ENCODE peak calls at places on chromosomes 12 and 14, in six cellular contexts. A is left ventricle myocardium inferior, R is K562, L is prostate gland, D is hepatocyte, C is adipocyte. S is an unnamed sample.
A peak's percentile ranks its signal among the peaks of the same experiment; 100 is the strongest.

GRCh38 chr12:131188131-131189050 is 234.7 kb downstream of the ADGRD1 start:
- DNase-seq in A (no peak), C (no peak), L (no peak), R (no peak), D (no peak), S (no peak)

GRCh38 chr12:71636704-71637115 is 26.9 kb downstream of the ZFC3H1 start:
- DNase-seq in D (peak; percentile 87), R (peak; percentile 70), C (peak; percentile 87), L (peak; percentile 6), A (no peak), S (no peak)

GRCh38 chr14:94062344-94062904 is 18.6 kb downstream of the DDX24 start:
- DNase-seq in A (no peak), L (no peak), R (no peak), C (peak; percentile 36), D (no peak), S (no peak)

GRCh38 chr12:8154526-8154925 is 2.3 kb upstream of the ZNF705A start:
- DNase-seq in D (no peak), L (no peak), C (no peak), A (no peak), R (no peak), S (no peak)

GRCh38 chr12:93702707-93703305 is 25.6 kb downstream of the CRADD start:
- DNase-seq in D (no peak), L (no peak), A (no peak), R (no peak), C (no peak), S (no peak)

GRCh38 chr12:31203261-31203660 is 122.7 kb downstream of the SINHCAF start:
- DNase-seq in R (no peak), C (no peak), A (no peak), D (no peak), L (no peak), S (no peak)

GRCh38 chr14:102362084-102362483 is 606 bp downstream of the CINP start:
- DNase-seq in R (peak; percentile 6), D (peak; percentile 12), A (no peak), L (no peak), C (peak; percentile 47), S (no peak)

GRCh38 chr12:44053550-44054243 is 217.8 kb downstream of the TMEM117 start:
- DNase-seq in C (peak; percentile 64), D (no peak), L (no peak), R (no peak), A (no peak), S (no peak)

GRCh38 chr14:93994919-93995682 is 2.0 kb upstream of the CCDC197 start:
- DNase-seq in R (no peak), A (peak; percentile 40), D (no peak), C (peak; percentile 70), L (no peak), S (peak; percentile 34)

GRCh38 chr14:21894003-21894897 is 220.6 kb upstream of the OR4E1 start:
- DNase-seq in C (no peak), L (no peak), D (peak; percentile 12), R (peak; percentile 13), A (no peak), S (no peak)

GRCh38 chr12:14260011-14260993 is 105.2 kb upstream of the ATF7IP start:
- DNase-seq in D (peak; percentile 86), A (peak; percentile 91), R (peak; percentile 84), C (peak; percentile 83), L (peak; percentile 73), S (peak; percentile 93)

GRCh38 chr14:91892918-91893527 is 25.7 kb upstream of the TC2N start:
- DNase-seq in C (no peak), D (no peak), R (peak; percentile 45), L (no peak), A (no peak), S (no peak)

GRCh38 chr12:87336814-87337336 is 692.3 kb downstream of the C12orf50 start:
- DNase-seq in D (no peak), A (no peak), C (peak; percentile 32), L (no peak), R (no peak), S (no peak)

GRCh38 chr14:50559990-50560928 is at the start of gene ATL1:
- DNase-seq in C (peak; percentile 80), A (peak; percentile 75), L (peak; percentile 67), D (peak; percentile 80), R (peak; percentile 41), S (peak; percentile 73)

GRCh38 chr12:19239616-19240234 is 110.2 kb downstream of the PLEKHA5 start:
- DNase-seq in R (no peak), A (no peak), L (no peak), D (no peak), C (peak; percentile 65), S (no peak)

GRCh38 chr12:14567311-14568195 is at the start of gene PLBD1:
- DNase-seq in L (peak; percentile 37), C (peak; percentile 30), R (peak; percentile 74), D (peak; percentile 67), A (peak; percentile 81), S (peak; percentile 82)

GRCh38 chr12:51055060-51055459 is 6.9 kb downstream of the LETMD1 start:
- DNase-seq in D (no peak), C (no peak), L (no peak), A (no peak), R (no peak), S (no peak)
- H3K36me3 ChIP-seq in D (no peaks in the 10 kb centered on the region), C (peaks cover 76% of the 10 kb centered on the region), L (peaks cover 10% of the 10 kb centered on the region), A (peaks cover 93% of the 10 kb centered on the region), R (peaks cover 84% of the 10 kb centered on the region), S (peaks cover 34% of the 10 kb centered on the region)

DNA sequence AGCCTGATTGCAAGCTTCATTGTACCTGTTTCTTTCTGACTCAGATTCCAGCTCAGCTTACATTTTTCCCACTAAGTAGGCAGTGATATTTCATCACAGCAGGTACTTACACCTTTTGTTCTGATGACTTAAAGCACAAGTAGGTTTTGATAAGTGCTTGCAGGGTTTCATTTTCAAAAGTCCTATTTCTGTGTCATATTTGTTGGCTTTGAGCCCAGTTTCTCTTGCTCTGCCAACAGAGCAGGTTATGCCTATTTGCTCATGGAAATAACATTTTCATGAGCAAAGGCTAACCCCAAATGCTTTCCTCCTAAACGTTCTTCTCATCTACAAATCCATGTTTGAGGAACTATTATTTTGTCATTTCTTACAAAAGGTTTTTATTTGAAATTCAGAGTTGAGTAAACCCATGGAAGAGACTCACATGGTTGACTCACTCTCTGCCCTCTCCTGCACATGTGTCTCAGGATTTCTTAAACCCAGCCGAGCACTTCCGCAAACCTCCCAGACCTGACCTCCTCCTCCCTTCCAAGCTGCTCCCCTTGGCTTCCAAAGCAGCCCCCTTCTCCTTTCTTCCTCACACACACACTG is 12.3 kb upstream of the LTA4H start:
- DNase-seq in A (no peak), R (peak; percentile 26), C (peak; percentile 69), D (peak; percentile 57), L (no peak), S (peak; percentile 69)
- H3K36me3 ChIP-seq in A (no peaks in the 10 kb centered on the region), R (no peaks in the 10 kb centered on the region), C (no peaks in the 10 kb centered on the region), D (no peaks in the 10 kb centered on the region), L (no peaks in the 10 kb centered on the region), S (no peaks in the 10 kb centered on the region)

GRCh38 chr12:109192358-109192757 is 76.0 kb downstream of the ACACB start:
- DNase-seq in D (no peak), A (no peak), C (peak; percentile 74), L (no peak), R (no peak), S (no peak)

GRCh38 chr12:109188108-109188712 is 71.8 kb downstream of the ACACB start:
- DNase-seq in L (no peak), R (no peak), C (no peak), D (no peak), A (no peak), S (no peak)

GRCh38 chr12:109191621-109192250 is 75.3 kb downstream of the ACACB start:
- DNase-seq in A (no peak), L (no peak), D (no peak), R (no peak), C (no peak), S (no peak)

GRCh38 chr12:109186993-109187653 is 70.7 kb downstream of the ACACB start:
- DNase-seq in R (no peak), D (no peak), A (no peak), L (no peak), C (no peak), S (no peak)

GRCh38 chr12:109189291-109189690 is 72.9 kb downstream of the ACACB start:
- DNase-seq in R (no peak), D (no peak), L (no peak), A (no peak), C (no peak), S (no peak)
- H3K36me3 ChIP-seq in R (no peaks in the 10 kb centered on the region), D (no peaks in the 10 kb centered on the region), L (peaks cover 6% of the 10 kb centered on the region), A (peaks cover 99% of the 10 kb centered on the region), C (peaks cover 98% of the 10 kb centered on the region), S (peaks cover 38% of the 10 kb centered on the region)

GRCh38 chr12:2551514-2551913 is 243.3 kb upstream of the FKBP4 start:
- DNase-seq in A (no peak), D (no peak), L (no peak), C (no peak), R (no peak), S (no peak)
- H3K36me3 ChIP-seq in A (peaks cover 41% of the 10 kb centered on the region), D (no peaks in the 10 kb centered on the region), L (no peaks in the 10 kb centered on the region), C (peaks cover 45% of the 10 kb centered on the region), R (no peaks in the 10 kb centered on the region), S (no peaks in the 10 kb centered on the region)

DNA sequence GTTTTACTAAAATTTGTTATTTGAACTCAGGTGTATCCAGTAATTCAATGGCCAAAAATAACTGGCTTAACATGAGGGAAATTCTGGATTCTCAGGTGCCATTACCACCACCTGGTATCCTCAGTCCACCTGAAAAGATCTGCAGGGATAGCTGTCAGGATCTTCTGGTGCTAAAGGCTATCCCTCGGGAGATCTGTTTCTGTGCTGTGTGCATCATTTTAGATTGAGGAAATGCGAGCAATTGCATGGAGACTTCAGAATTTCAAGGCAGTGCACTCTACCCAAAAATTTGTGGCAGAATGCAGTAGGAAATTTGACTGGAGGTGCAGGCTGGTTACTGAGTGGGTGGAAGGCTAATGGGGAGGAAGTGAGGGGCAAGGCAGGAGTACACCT is 26.4 kb downstream of the ZCCHC8 start:
- DNase-seq in A (no peak), L (no peak), R (no peak), D (no peak), C (no peak), S (no peak)
- H3K36me3 ChIP-seq in A (peaks cover 70% of the 10 kb centered on the region), L (no peaks in the 10 kb centered on the region), R (peaks cover 68% of the 10 kb centered on the region), D (no peaks in the 10 kb centered on the region), C (peaks cover 65% of the 10 kb centered on the region), S (peaks cover 39% of the 10 kb centered on the region)

DNA sequence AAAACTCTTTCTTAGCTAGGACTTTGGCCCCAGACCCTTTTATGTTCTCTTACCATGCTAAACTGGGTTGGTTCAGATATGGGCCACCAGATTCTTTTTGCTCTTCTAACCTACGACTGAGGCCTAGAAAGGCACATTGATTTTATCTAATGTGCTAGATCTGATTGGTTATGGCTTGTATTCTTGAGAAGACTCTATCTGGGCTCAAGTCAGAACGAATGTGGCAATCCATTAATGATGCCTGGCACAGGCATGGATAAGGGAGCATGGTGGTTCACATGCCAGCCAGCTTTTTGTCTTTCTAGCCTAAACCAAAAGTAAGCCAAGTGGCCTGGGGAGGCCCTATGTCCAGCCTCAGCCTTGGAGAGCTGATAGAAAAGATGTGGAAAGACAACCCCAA is 82.6 kb downstream of the KNTC1 start:
- DNase-seq in R (no peak), A (no peak), L (no peak), D (no peak), C (no peak), S (no peak)
- H3K36me3 ChIP-seq in R (peaks cover 85% of the 10 kb centered on the region), A (peaks cover 41% of the 10 kb centered on the region), L (no peaks in the 10 kb centered on the region), D (no peaks in the 10 kb centered on the region), C (no peaks in the 10 kb centered on the region), S (peaks cover 3% of the 10 kb centered on the region)

S was measured in lung.